ENCODE peak calls at places on chromosomes 11 and 22, in seven cellular contexts. N, O, L, G, Y, M and H are unnamed samples.

GRCh38 chr11:93468286-93468685 is 74.9 kb downstream of the SMCO4 start:
- DNase-seq in N (no peak), O (no peak), L (no peak), G (peak; percentile 37), Y (no peak), M (no peak), H (no peak)

GRCh38 chr11:106989056-106989455 is 29.2 kb downstream of the GUCY1A2 start:
- DNase-seq in N (no peak), O (no peak), L (no peak), G (no peak), Y (no peak), M (no peak), H (no peak)

GRCh38 chr22:30444632-30445437 is 19.3 kb downstream of the MTFP1 start:
- DNase-seq in N (peak; percentile 71), O (peak; percentile 32), L (peak; percentile 81), G (peak; percentile 73), Y (peak; percentile 89), M (no peak), H (peak; percentile 59)

GRCh38 chr11:36146437-36146836 is 142.8 kb downstream of the COMMD9 start:
- DNase-seq in N (no peak), O (no peak), L (no peak), G (no peak), Y (no peak), M (no peak), H (no peak)

GRCh38 chr22:42376721-42377177 is 55.5 kb downstream of the NFAM1 start:
- DNase-seq in N (peak; percentile 87), O (no peak), L (peak; percentile 79), G (peak; percentile 51), Y (peak; percentile 80), M (peak; percentile 90), H (no peak)

GRCh38 chr22:17920145-17920605 is 104.2 kb downstream of the MICAL3 start:
- DNase-seq in N (no peak), O (no peak), L (no peak), G (no peak), Y (peak; percentile 69), M (peak; percentile 61), H (no peak)

GRCh38 chr11:32597914-32598313 is 14.3 kb downstream of the EIF3M start:
- DNase-seq in N (no peak), O (no peak), L (no peak), G (no peak), Y (no peak), M (no peak), H (no peak)

GRCh38 chr11:10600570-10601248 is 32.2 kb upstream of the LYVE1 start:
- DNase-seq in N (no peak), O (no peak), L (no peak), G (no peak), Y (no peak), M (peak; percentile 47), H (no peak)

GRCh38 chr11:119303227-119303718 is 13.7 kb downstream of the MCAM start:
- DNase-seq in N (no peak), O (no peak), L (no peak), G (no peak), Y (no peak), M (no peak), H (no peak)

GRCh38 chr11:10856689-10857603 is 907 bp downstream of the ZBED5 start:
- DNase-seq in N (peak; percentile 32), O (peak; percentile 12), L (peak; percentile 46), G (peak; percentile 57), Y (peak; percentile 80), M (no peak), H (no peak)

GRCh38 chr11:14713518-14714244 is 70.1 kb downstream of the PDE3B start:
- DNase-seq in N (no peak), O (no peak), L (no peak), G (no peak), Y (no peak), M (no peak), H (no peak)

GRCh38 chr11:80519591-80520258 is 1078.9 kb upstream of the TENM4 start:
- DNase-seq in N (no peak), O (no peak), L (no peak), G (no peak), Y (no peak), M (no peak), H (no peak)

GRCh38 chr11:35267504-35267903 is 128.5 kb downstream of the CD44 start:
- DNase-seq in N (peak; percentile 61), O (no peak), L (peak; percentile 46), G (no peak), Y (no peak), M (no peak), H (no peak)

GRCh38 chr11:58058276-58059010 is 27.7 kb downstream of the OR6Q1 start:
- DNase-seq in N (no peak), O (no peak), L (no peak), G (peak; percentile 63), Y (no peak), M (peak; percentile 56), H (no peak)

GRCh38 chr11:12167098-12167999 is 57.0 kb downstream of the MICAL2 start:
- DNase-seq in N (peak; percentile 41), O (no peak), L (peak; percentile 39), G (no peak), Y (no peak), M (no peak), H (no peak)

GRCh38 chr11:73271936-73272679 is at the start of gene P2RY6:
- DNase-seq in N (peak; percentile 61), O (no peak), L (peak; percentile 29), G (no peak), Y (peak; percentile 28), M (peak; percentile 80), H (no peak)

GRCh38 chr11:124839972-124840621 is 25.1 kb upstream of the ROBO3 start:
- DNase-seq in N (no peak), O (no peak), L (no peak), G (no peak), Y (no peak), M (no peak), H (no peak)

GRCh38 chr11:77093987-77094840 is 8.4 kb upstream of the OMP start:
- DNase-seq in N (no peak), O (no peak), L (no peak), G (no peak), Y (no peak), M (peak; percentile 35), H (no peak)

GRCh38 chr11:113831314-113831713 is 44.1 kb downstream of the USP28 start:
- DNase-seq in N (no peak), O (no peak), L (no peak), G (no peak), Y (no peak), M (no peak), H (no peak)

GRCh38 chr22:32413715-32414114 is 1.7 kb upstream of the RTCB start:
- DNase-seq in N (peak; percentile 21), O (no peak), L (peak; percentile 18), G (no peak), Y (peak; percentile 40), M (no peak), H (no peak)

GRCh38 chr11:117535870-117536411 is 208.3 kb downstream of the CEP164 start:
- DNase-seq in N (no peak), O (peak; percentile 80), L (no peak), G (peak; percentile 88), Y (no peak), M (no peak), H (no peak)

GRCh38 chr11:19988598-19988997 is 171.7 kb downstream of the DBX1 start:
- DNase-seq in N (peak; percentile 95), O (peak; percentile 33), L (peak; percentile 85), G (no peak), Y (peak; percentile 83), M (peak; percentile 77), H (peak; percentile 47)

GRCh38 chr11:82811369-82811768 is 77.7 kb upstream of the FAM181B start:
- DNase-seq in N (no peak), O (no peak), L (no peak), G (no peak), Y (peak; percentile 19), M (no peak), H (no peak)

GRCh38 chr11:65311197-65311631 is 3.5 kb upstream of the CDC42EP2 start:
- DNase-seq in N (no peak), O (no peak), L (no peak), G (no peak), Y (no peak), M (no peak), H (no peak)

GRCh38 chr11:95850137-95850536 is 59.8 kb downstream of the CEP57 start:
- DNase-seq in N (no peak), O (no peak), L (no peak), G (no peak), Y (no peak), M (no peak), H (no peak)

GRCh38 chr22:42446151-42446550 is 13.9 kb upstream of the NFAM1 start:
- DNase-seq in N (no peak), O (no peak), L (no peak), G (no peak), Y (no peak), M (no peak), H (no peak)

GRCh38 chr22:35684270-35684700 is 33.4 kb upstream of the APOL5 start:
- DNase-seq in N (peak; percentile 29), O (peak; percentile 7), L (peak; percentile 68), G (no peak), Y (peak; percentile 67), M (no peak), H (no peak)

GRCh38 chr11:19907839-19908238 is 195.2 kb downstream of the NAV2 start:
- DNase-seq in N (no peak), O (no peak), L (no peak), G (no peak), Y (no peak), M (no peak), H (no peak)

GRCh38 chr11:12845739-12846358 is 163.3 kb upstream of the RASSF10 start:
- DNase-seq in N (peak; percentile 54), O (peak; percentile 40), L (peak; percentile 41), G (peak; percentile 95), Y (peak; percentile 59), M (no peak), H (no peak)

GRCh38 chr11:68843052-68843561 is 1.4 kb upstream of the CPT1A start:
- DNase-seq in N (peak; percentile 41), O (no peak), L (peak; percentile 38), G (no peak), Y (peak; percentile 72), M (peak; percentile 63), H (no peak)

GRCh38 chr11:60772666-60773065 is 12.5 kb upstream of the MS4A10 start:
- DNase-seq in N (no peak), O (no peak), L (no peak), G (no peak), Y (no peak), M (no peak), H (no peak)

GRCh38 chr11:68698993-68699392 is 14.6 kb downstream of the GAL start:
- DNase-seq in N (no peak), O (no peak), L (no peak), G (no peak), Y (no peak), M (no peak), H (no peak)

GRCh38 chr22:36753120-36753802 is 22.7 kb downstream of the IFT27 start:
- DNase-seq in N (no peak), O (no peak), L (no peak), G (no peak), Y (no peak), M (no peak), H (no peak)

GRCh38 chr22:42353883-42354727 is 78.1 kb downstream of the NFAM1 start:
- DNase-seq in N (peak; percentile 65), O (no peak), L (peak; percentile 53), G (no peak), Y (peak; percentile 84), M (no peak), H (no peak)